ENCODE peak calls at places on chromosomes 7 and 10, in seven cellular contexts. F is A673, A is GM12878, G is cardiac muscle cell, O is psoas muscle, L is breast epithelium, Z is suprapubic skin. K is an unnamed sample.

GRCh38 chr7:73721237-73721848 is 1.9 kb upstream of the STX1A start:
- DNase-seq in G (no peak), A (no peak), O (peak; percentile 86), F (no peak), L (peak; percentile 85), Z (no peak), K (no peak)

GRCh38 chr7:94393251-94393758 is 1.4 kb upstream of the COL1A2 start:
- DNase-seq in F (peak; percentile 6), O (peak; percentile 61), L (no peak), Z (no peak), G (no peak), A (no peak), K (peak; percentile 33)

GRCh38 chr7:117995850-117996650 is 122.8 kb upstream of the CTTNBP2 start:
- DNase-seq in L (no peak), O (no peak), F (no peak), A (no peak), G (no peak), Z (no peak), K (no peak)

GRCh38 chr10:120940299-120940900 is 89.2 kb downstream of the WDR11 start:
- DNase-seq in O (no peak), Z (no peak), L (no peak), F (no peak), A (no peak), G (no peak), K (no peak)

GRCh38 chr7:159096736-159097581 is 47.7 kb downstream of the VIPR2 start:
- DNase-seq in L (peak; percentile 41), G (peak; percentile 61), F (no peak), Z (peak; percentile 72), A (no peak), O (peak; percentile 87), K (no peak)

GRCh38 chr7:603152-603941 is 83.7 kb upstream of the PDGFA start:
- DNase-seq in G (no peak), L (no peak), F (no peak), O (peak; percentile 35), A (no peak), Z (no peak), K (no peak)

GRCh38 chr7:128323489-128324362 is 20.0 kb downstream of the RBM28 start:
- DNase-seq in L (no peak), G (no peak), F (no peak), Z (no peak), A (no peak), O (no peak), K (no peak)

GRCh38 chr10:13847201-13847631 is 260.5 kb downstream of the PRPF18 start:
- DNase-seq in L (no peak), Z (no peak), O (no peak), G (no peak), F (no peak), A (no peak), K (no peak)

GRCh38 chr10:80322158-80322557 is 32.7 kb upstream of the MAT1A start:
- DNase-seq in O (no peak), G (no peak), L (no peak), A (no peak), F (no peak), Z (no peak), K (no peak)

GRCh38 chr7:92698237-92698841 is 108.1 kb upstream of the FAM133B start:
- DNase-seq in O (no peak), G (no peak), L (no peak), Z (no peak), F (peak; percentile 48), A (no peak), K (peak; percentile 12)

GRCh38 chr10:121823993-121824463 is 103.8 kb downstream of the ATE1 start:
- DNase-seq in A (no peak), L (no peak), G (peak; percentile 47), Z (no peak), O (no peak), F (peak; percentile 62), K (peak; percentile 20)

GRCh38 chr7:155509025-155509724 is 37.2 kb downstream of the CNPY1 start:
- DNase-seq in F (no peak), G (no peak), L (no peak), O (no peak), A (no peak), Z (no peak), K (no peak)

GRCh38 chr7:155509725-155510551 is 36.4 kb downstream of the CNPY1 start:
- DNase-seq in L (no peak), G (no peak), Z (no peak), O (no peak), A (no peak), F (peak; percentile 18), K (no peak)

GRCh38 chr7:155508372-155509024 is 37.9 kb downstream of the CNPY1 start:
- DNase-seq in L (no peak), A (no peak), G (no peak), O (no peak), F (no peak), Z (no peak), K (no peak)

GRCh38 chr7:155506854-155507337 is 39.5 kb downstream of the CNPY1 start:
- DNase-seq in L (no peak), F (no peak), A (no peak), G (peak; percentile 33), Z (no peak), O (no peak), K (no peak)

GRCh38 chr7:155505422-155505793 is 41.0 kb downstream of the CNPY1 start:
- DNase-seq in O (no peak), G (no peak), L (no peak), A (no peak), Z (no peak), F (no peak), K (no peak)
- H3K27me3 ChIP-seq in O (peaks cover 14% of the 10 kb centered on the region), G (peaks cover 100% of the 10 kb centered on the region), L (peaks cover 4% of the 10 kb centered on the region), A (peaks cover 19% of the 10 kb centered on the region), Z (peaks cover 100% of the 10 kb centered on the region), F (peaks cover 100% of the 10 kb centered on the region), K (no peaks in the 10 kb centered on the region)

GRCh38 chr7:101035941-101036340 is 16.1 kb downstream of the MUC17 start:
- DNase-seq in Z (no peak), O (no peak), A (no peak), F (no peak), L (no peak), G (no peak), K (no peak)
- H3K27me3 ChIP-seq in Z (peaks cover 45% of the 10 kb centered on the region), O (no peaks in the 10 kb centered on the region), A (no peaks in the 10 kb centered on the region), F (peaks cover 9% of the 10 kb centered on the region), L (no peaks in the 10 kb centered on the region), G (peaks cover 48% of the 10 kb centered on the region), K (no peaks in the 10 kb centered on the region)

GRCh38 chr10:128543186-128543585 is 417.0 kb upstream of the MKI67 start:
- DNase-seq in O (no peak), G (no peak), L (no peak), Z (peak; percentile 45), A (no peak), F (no peak), K (no peak)
- H3K27me3 ChIP-seq in O (no peaks in the 10 kb centered on the region), G (no peaks in the 10 kb centered on the region), L (no peaks in the 10 kb centered on the region), Z (peaks cover 45% of the 10 kb centered on the region), A (peaks cover 5% of the 10 kb centered on the region), F (peaks cover 8% of the 10 kb centered on the region), K (peaks cover 36% of the 10 kb centered on the region)

GRCh38 chr7:26052721-26053120 is 99.3 kb upstream of the NFE2L3 start:
- DNase-seq in A (no peak), G (no peak), L (no peak), F (no peak), O (no peak), Z (no peak), K (no peak)
- H3K27me3 ChIP-seq in A (no peaks in the 10 kb centered on the region), G (no peaks in the 10 kb centered on the region), L (no peaks in the 10 kb centered on the region), F (no peaks in the 10 kb centered on the region), O (peaks cover 3% of the 10 kb centered on the region), Z (no peaks in the 10 kb centered on the region), K (no peaks in the 10 kb centered on the region)